ENCODE peak calls at places on chromosomes 16 and 17, in eight cellular contexts. F is neural crest cell; Y is activated T-helper 1 cell treated with anti-CD3 and anti-CD28 coated beads, Interleukin-2, amount 50 U/mL, for 16 hours; G is T1000; N is activated CD4-positive, alpha-beta memory T cell treated with anti-CD3 and anti-CD28 coated beads, Interleukin-2, amount 10 ng/mL, durations not matched to agents 7 days and 5 days; V is fibroblast of lung; J is foreskin fibroblast; W is testis. U is an unnamed sample.
A peak's percentile ranks its signal among the peaks of the same experiment; 100 is the strongest.

GRCh38 chr16:14102925-14103720 is 32.0 kb downstream of the MRTFB start:
- DNase-seq in W (no peak), N (no peak), V (no peak), Y (no peak), F (no peak), G (no peak), J (no peak), U (no peak)

GRCh38 chr16:29812754-29813643 is 1.0 kb downstream of the PRRT2 start:
- DNase-seq in V (no peak), Y (no peak), N (no peak), J (no peak), F (no peak), G (no peak), W (no peak), U (no peak)

GRCh38 chr16:88646345-88647034 is 4.4 kb downstream of the CYBA start:
- DNase-seq in J (no peak), W (no peak), F (no peak), V (no peak), Y (no peak), N (no peak), G (no peak), U (no peak)

GRCh38 chr17:17120294-17120693 is 78.0 kb downstream of the MPRIP start:
- DNase-seq in N (no peak), W (no peak), Y (no peak), V (no peak), G (no peak), F (no peak), J (no peak), U (no peak)

GRCh38 chr17:41801374-41802062 is 10.2 kb downstream of the P3H4 start:
- DNase-seq in N (peak; percentile 76), J (peak; percentile 56), V (peak; percentile 77), F (peak; percentile 86), W (peak; percentile 89), Y (peak; percentile 54), G (peak; percentile 50), U (peak; percentile 61)

GRCh38 chr17:40621019-40621418 is 26.6 kb downstream of the SMARCE1 start:
- DNase-seq in V (no peak), J (no peak), W (no peak), F (no peak), Y (no peak), G (no peak), N (no peak), U (no peak)

GRCh38 chr17:72192409-72193192 is 71.8 kb downstream of the SOX9 start:
- DNase-seq in W (peak; percentile 71), V (peak; percentile 86), N (no peak), G (peak; percentile 55), F (no peak), Y (no peak), J (peak; percentile 92), U (peak; percentile 76)

GRCh38 chr16:52914428-52914827 is 138.3 kb downstream of the CHD9NB start:
- DNase-seq in W (no peak), F (no peak), V (no peak), G (no peak), J (no peak), N (no peak), Y (no peak), U (no peak)

GRCh38 chr17:50033316-50033715 is 22.6 kb upstream of the ITGA3 start:
- DNase-seq in G (no peak), J (no peak), W (no peak), F (no peak), V (peak; percentile 82), Y (no peak), N (no peak), U (no peak)

GRCh38 chr16:12754824-12755543 is 48.7 kb downstream of the CPPED1 start:
- DNase-seq in J (peak; percentile 38), G (no peak), V (no peak), N (no peak), Y (no peak), W (no peak), F (no peak), U (peak; percentile 61)

GRCh38 chr17:32118835-32119234 is 23.5 kb upstream of the RHOT1 start:
- DNase-seq in N (no peak), J (no peak), G (no peak), F (no peak), W (no peak), Y (no peak), V (no peak), U (no peak)

GRCh38 chr17:81509048-81509686 is 3.4 kb downstream of the ACTG1 start:
- DNase-seq in G (no peak), F (no peak), W (no peak), Y (no peak), J (no peak), V (peak; percentile 35), N (no peak), U (no peak)

GRCh38 chr17:19003966-19004600 is 481 bp downstream of the FAM83G start:
- DNase-seq in N (peak; percentile 30), W (peak; percentile 25), V (peak; percentile 17), Y (peak; percentile 25), G (peak; percentile 19), J (no peak), F (peak; percentile 16), U (peak; percentile 35)

U was measured in HFFc6.